ENCODE peak calls at places on chromosomes 12 and 14, in ten cellular contexts. X is PC-3; V is stomach; U is HCT116; Z is CD4-positive, CD25-positive, alpha-beta regulatory T cell; A is body of pancreas; Q is GM23248; R is IMR-90; W is A549; G is neural progenitor cell. I is an unnamed sample. For H3K9me3 and H3K4me1, the result is how much of the 10 kb centered on the place peaks cover.

GRCh38 chr14:74838141-74838540 is 37.8 kb downstream of the PROX2 start:
- DNase-seq in X (no peak), V (no peak), U (no peak), Z (peak), A (no peak), Q (no peak), R (peak), W (no peak), G (no peak), I (no peak)

GRCh38 chr14:35927727-35928126 is 101.6 kb downstream of the BRMS1L start:
- DNase-seq in X (peak), V (no peak), U (no peak), Z (no peak), A (no peak), Q (no peak), R (no peak), W (no peak), G (no peak), I (no peak)

GRCh38 chr14:65396082-65396910 is 16.2 kb upstream of the FUT8 start:
- DNase-seq in X (no peak), V (no peak), U (no peak), Z (no peak), A (no peak), Q (no peak), R (no peak), W (no peak), G (no peak), I (no peak)

GRCh38 chr12:111532741-111533140 is 66.4 kb downstream of the ATXN2 start:
- DNase-seq in X (no peak), V (no peak), U (no peak), Z (no peak), A (no peak), Q (no peak), R (no peak), W (no peak), G (peak), I (no peak)

GRCh38 chr12:5123921-5124320 is 80.2 kb downstream of the KCNA5 start:
- DNase-seq in X (no peak), V (no peak), U (no peak), Z (no peak), A (no peak), Q (peak), R (peak), W (no peak), G (no peak), I (no peak)

GRCh38 chr14:102293784-102294183 is 11.2 kb downstream of the MOK start:
- DNase-seq in X (peak), V (no peak), U (no peak), Z (no peak), A (no peak), Q (peak), R (peak), W (no peak), G (no peak), I (no peak)

GRCh38 chr14:100143934-100144333 is 15.5 kb downstream of the DEGS2 start:
- DNase-seq in X (no peak), V (no peak), U (no peak), Z (no peak), A (no peak), Q (no peak), R (no peak), W (no peak), G (no peak), I (no peak)

GRCh38 chr12:114425031-114425626 is 19.2 kb upstream of the TBX5 start:
- DNase-seq in X (no peak), V (no peak), U (no peak), Z (no peak), A (no peak), Q (peak), R (peak), W (no peak), G (no peak), I (no peak)

GRCh38 chr12:8032242-8033152 is at the start of gene FOXJ2:
- DNase-seq in X (peak), V (peak), U (no peak), Z (peak), A (peak), Q (peak), R (peak), W (peak), G (peak), I (peak)

GRCh38 chr12:39112064-39112463 is 206.7 kb upstream of the CPNE8 start:
- DNase-seq in X (no peak), V (no peak), U (no peak), Z (no peak), A (no peak), Q (no peak), R (no peak), W (no peak), G (no peak), I (no peak)

GRCh38 chr12:57810450-57810849 is 8.1 kb downstream of the AVIL start:
- DNase-seq in X (peak), V (no peak), U (peak), Z (no peak), A (no peak), Q (peak), R (peak), W (no peak), G (no peak), I (no peak)

GRCh38 chr12:45464699-45465098 is 248.8 kb downstream of the ANO6 start:
- DNase-seq in X (peak), V (no peak), U (peak), Z (no peak), A (no peak), Q (no peak), R (no peak), W (no peak), G (peak), I (peak)

GRCh38 chr12:76637807-76638206 is 78.2 kb upstream of the OSBPL8 start:
- DNase-seq in X (peak), V (no peak), U (no peak), Z (no peak), A (no peak), Q (peak), R (peak), W (no peak), G (no peak), I (no peak)

GRCh38 chr12:108747563-108747962 is 16.2 kb upstream of the CORO1C start:
- DNase-seq in X (no peak), V (no peak), U (no peak), Z (no peak), A (no peak), Q (no peak), R (no peak), W (no peak), G (no peak), I (no peak)

GRCh38 chr14:60632777-60633176 is 16.5 kb downstream of the SIX1 start:
- DNase-seq in X (peak), V (no peak), U (no peak), Z (no peak), A (no peak), Q (no peak), R (no peak), W (no peak), G (no peak), I (no peak)

GRCh38 chr12:2638273-2639019 is 156.3 kb upstream of the FKBP4 start:
- DNase-seq in X (no peak), V (no peak), U (no peak), Z (no peak), A (no peak), Q (no peak), R (no peak), W (no peak), G (no peak), I (no peak)

GRCh38 chr14:85934886-85935254 is 404.9 kb downstream of the FLRT2 start:
- DNase-seq in X (peak), V (no peak), U (no peak), Z (no peak), A (no peak), Q (no peak), R (no peak), W (no peak), G (no peak), I (no peak)

GRCh38 chr12:108551556-108551955 is 9.4 kb downstream of the SART3 start:
- DNase-seq in X (no peak), V (no peak), U (no peak), Z (no peak), A (no peak), Q (peak), R (peak), W (no peak), G (no peak), I (no peak)

GRCh38 chr12:110649341-110649847 is 35.5 kb downstream of the TCTN1 start:
- DNase-seq in X (no peak), V (no peak), U (no peak), Z (no peak), A (no peak), Q (no peak), R (no peak), W (no peak), G (peak), I (no peak)

GRCh38 chr14:77730976-77731497 is 23.1 kb downstream of the SLIRP start:
- DNase-seq in X (no peak), V (no peak), U (no peak), Z (no peak), A (no peak), Q (peak), R (peak), W (no peak), G (no peak), I (no peak)

GRCh38 chr12:4648499-4649357 is at the start of the genes AKAP3 and NDUFA9:
- DNase-seq in X (peak), V (peak), U (peak), Z (peak), A (peak), Q (peak), R (peak), W (peak), G (peak), I (peak)

GRCh38 chr12:100995201-100995600 is 200.6 kb downstream of the ANO4 start:
- DNase-seq in X (peak), V (no peak), U (no peak), Z (no peak), A (no peak), Q (peak), R (peak), W (no peak), G (peak), I (peak)

GRCh38 chr12:89411846-89412245 is 59.5 kb upstream of the DUSP6 start:
- DNase-seq in X (no peak), V (no peak), U (no peak), Z (no peak), A (no peak), Q (no peak), R (no peak), W (no peak), G (peak), I (no peak)

GRCh38 chr12:14950982-14951746 is 10.2 kb downstream of the ARHGDIB start:
- DNase-seq in X (peak), V (no peak), U (peak), Z (no peak), A (no peak), Q (no peak), R (no peak), W (no peak), G (peak), I (no peak)

GRCh38 chr12:65568517-65568916 is 255.8 kb upstream of the HMGA2 start:
- DNase-seq in X (peak), V (peak), U (no peak), Z (no peak), A (no peak), Q (no peak), R (peak), W (no peak), G (no peak), I (no peak)

GRCh38 chr14:105488781-105489606 is 2.1 kb upstream of the TEDC1 start:
- DNase-seq in X (no peak), V (no peak), U (no peak), Z (no peak), A (no peak), Q (no peak), R (no peak), W (no peak), G (peak), I (no peak)

GRCh38 chr12:57844725-57845477 is 1.6 kb downstream of the CTDSP2 start:
- DNase-seq in X (peak), V (peak), U (peak), Z (no peak), A (peak), Q (peak), R (peak), W (peak), G (peak), I (peak)

GRCh38 chr12:40921563-40922163 is 229.4 kb downstream of the CNTN1 start:
- DNase-seq in X (peak), V (no peak), U (peak), Z (no peak), A (no peak), Q (peak), R (peak), W (no peak), G (peak), I (no peak)

GRCh38 chr14:36365766-36366165 is 45.3 kb upstream of the MBIP start:
- DNase-seq in X (no peak), V (no peak), U (no peak), Z (no peak), A (no peak), Q (no peak), R (no peak), W (no peak), G (no peak), I (no peak)

GRCh38 chr12:65891987-65892481 is 67.8 kb downstream of the HMGA2 start:
- DNase-seq in X (peak), V (peak), U (peak), Z (no peak), A (peak), Q (peak), R (peak), W (peak), G (no peak), I (no peak)

GRCh38 chr12:57027011-57027804 is 10.9 kb upstream of the TAC3 start:
- DNase-seq in X (no peak), V (no peak), U (no peak), Z (no peak), A (no peak), Q (no peak), R (no peak), W (no peak), G (no peak), I (no peak)

GRCh38 chr12:131775904-131776889 is 52.0 kb upstream of the MMP17 start:
- DNase-seq in X (no peak), V (no peak), U (no peak), Z (no peak), A (no peak), Q (no peak), R (no peak), W (no peak), G (no peak), I (no peak)

GRCh38 chr12:52645982-52646381 is 6.0 kb downstream of the KRT2 start:
- DNase-seq in X (no peak), V (no peak), U (no peak), Z (no peak), A (no peak), Q (no peak), R (no peak), W (no peak), G (no peak), I (no peak)

GRCh38 chr14:95504135-95505029 is 12.1 kb downstream of the SYNE3 start:
- DNase-seq in X (no peak), V (no peak), U (no peak), Z (no peak), A (no peak), Q (peak), R (peak), W (no peak), G (no peak), I (no peak)

GRCh38 chr12:29320295-29321090 is 60.5 kb downstream of the ERGIC2 start:
- DNase-seq in X (peak), V (no peak), U (no peak), Z (no peak), A (no peak), Q (peak), R (peak), W (no peak), G (no peak), I (no peak)

GRCh38 chr12:47087088-47087688 is 7.4 kb upstream of the AMIGO2 start:
- DNase-seq in X (no peak), V (no peak), U (no peak), Z (no peak), A (no peak), Q (no peak), R (peak), W (no peak), G (no peak), I (no peak)

GRCh38 chr12:109735051-109735521 is 21.5 kb downstream of the FAM222A start:
- DNase-seq in X (no peak), V (peak), U (no peak), Z (no peak), A (peak), Q (no peak), R (no peak), W (no peak), G (no peak), I (no peak)

GRCh38 chr14:91089958-91090535 is 23.8 kb upstream of the DGLUCY start:
- DNase-seq in X (no peak), V (no peak), U (no peak), Z (no peak), A (no peak), Q (no peak), R (no peak), W (no peak), G (no peak), I (no peak)
- H3K9me3 ChIP-seq in X (under half), V (under half), U (under half), Z (under half), A (under half), Q (under half), R (under half), W (under half), G (under half), I (under half)

GRCh38 chr14:22489247-22489551 is 99.8 kb downstream of the DAD1 start:
- DNase-seq in X (no peak), V (no peak), U (no peak), Z (no peak), A (no peak), Q (no peak), R (no peak), W (no peak), G (peak), I (no peak)

GRCh38 chr14:22487941-22488340 is 101.1 kb downstream of the DAD1 start:
- DNase-seq in X (no peak), V (no peak), U (no peak), Z (no peak), A (no peak), Q (no peak), R (no peak), W (no peak), G (no peak), I (no peak)

GRCh38 chr14:22485178-22485577 is 103.8 kb downstream of the DAD1 start:
- DNase-seq in X (no peak), V (no peak), U (no peak), Z (no peak), A (no peak), Q (peak), R (no peak), W (no peak), G (no peak), I (no peak)

GRCh38 chr14:22488522-22489246 is 100.3 kb downstream of the DAD1 start:
- DNase-seq in X (no peak), V (no peak), U (no peak), Z (no peak), A (no peak), Q (no peak), R (no peak), W (no peak), G (no peak), I (no peak)

GRCh38 chr14:22487401-22487800 is 101.6 kb downstream of the DAD1 start:
- DNase-seq in X (no peak), V (no peak), U (no peak), Z (no peak), A (no peak), Q (peak), R (no peak), W (no peak), G (no peak), I (no peak)
- H3K4me1 ChIP-seq in X (under half), V (under half), U (under half), Z (under half), A (under half), Q (under half), R (under half), W (under half), G (under half), I (under half)

DNA sequence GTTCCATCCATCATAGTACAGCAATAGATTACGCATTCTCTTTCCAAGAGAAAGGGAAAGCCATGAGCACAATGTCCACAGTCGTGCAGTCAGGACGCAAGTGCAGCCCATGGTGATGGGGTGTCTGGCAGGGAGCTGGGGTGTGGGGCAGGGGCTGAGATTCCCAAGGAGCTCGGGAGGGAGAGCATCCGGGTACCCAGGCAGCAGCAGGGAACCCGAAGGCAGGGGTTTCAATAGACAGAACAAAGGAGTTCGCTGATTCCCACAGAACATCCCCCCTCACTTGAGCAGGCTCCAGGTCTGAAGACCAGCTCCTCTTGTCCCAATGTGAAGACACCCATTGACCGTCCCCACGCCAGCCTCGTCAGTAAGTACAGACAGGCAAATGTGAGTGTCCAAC is 13.5 kb downstream of the ANHX start:
- DNase-seq in X (no peak), V (no peak), U (no peak), Z (no peak), A (no peak), Q (no peak), R (no peak), W (no peak), G (no peak), I (no peak)
- H3K9me3 ChIP-seq in X (under half), V (under half), U (under half), Z (under half), A (under half), Q (under half), R (half or more), W (half or more), G (under half), I (under half)

GRCh38 chr12:116138781-116139180 is 138.7 kb downstream of the MED13L start:
- DNase-seq in X (no peak), V (no peak), U (no peak), Z (no peak), A (no peak), Q (peak), R (no peak), W (no peak), G (no peak), I (no peak)

GRCh38 chr12:116138380-116138779 is 139.1 kb downstream of the MED13L start:
- DNase-seq in X (no peak), V (no peak), U (no peak), Z (no peak), A (no peak), Q (peak), R (no peak), W (no peak), G (peak), I (no peak)

GRCh38 chr12:116136340-116136739 is 141.2 kb downstream of the MED13L start:
- DNase-seq in X (peak), V (no peak), U (no peak), Z (no peak), A (no peak), Q (peak), R (peak), W (no peak), G (no peak), I (no peak)

GRCh38 chr12:116135209-116135930 is 142.1 kb downstream of the MED13L start:
- DNase-seq in X (peak), V (no peak), U (peak), Z (no peak), A (no peak), Q (peak), R (peak), W (peak), G (no peak), I (no peak)

GRCh38 chr12:116137318-116137717 is 140.2 kb downstream of the MED13L start:
- DNase-seq in X (no peak), V (no peak), U (no peak), Z (no peak), A (no peak), Q (no peak), R (no peak), W (no peak), G (no peak), I (no peak)
- H3K4me1 ChIP-seq in X (under half), V (half or more), U (under half), Z (under half), A (under half), Q (half or more), R (under half), W (half or more), G (under half), I (under half)

DNA sequence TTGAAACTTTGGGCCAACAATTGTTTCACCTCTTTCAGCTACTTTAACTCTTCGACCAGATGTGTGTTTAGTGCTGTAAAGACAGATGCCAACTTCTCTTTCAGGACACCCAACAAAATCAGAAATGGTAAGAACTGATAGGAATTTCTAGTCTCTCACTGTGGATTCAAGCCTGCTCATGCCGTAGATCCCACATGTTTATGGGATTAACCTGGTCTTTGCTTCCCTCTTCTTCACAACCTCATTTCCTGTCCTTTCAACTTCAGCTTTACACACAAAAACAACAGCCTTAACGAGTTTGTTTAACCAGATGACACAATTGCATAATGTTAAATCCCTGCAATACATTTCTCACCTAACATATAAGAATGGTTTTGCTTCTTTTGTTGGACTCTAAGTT is 1031.9 kb upstream of the LRFN5 start:
- DNase-seq in X (no peak), V (no peak), U (no peak), Z (no peak), A (no peak), Q (no peak), R (no peak), W (no peak), G (no peak), I (no peak)
- H3K9me3 ChIP-seq in X (under half), V (under half), U (under half), Z (under half), A (under half), Q (under half), R (under half), W (under half), G (under half), I (under half)

DNA sequence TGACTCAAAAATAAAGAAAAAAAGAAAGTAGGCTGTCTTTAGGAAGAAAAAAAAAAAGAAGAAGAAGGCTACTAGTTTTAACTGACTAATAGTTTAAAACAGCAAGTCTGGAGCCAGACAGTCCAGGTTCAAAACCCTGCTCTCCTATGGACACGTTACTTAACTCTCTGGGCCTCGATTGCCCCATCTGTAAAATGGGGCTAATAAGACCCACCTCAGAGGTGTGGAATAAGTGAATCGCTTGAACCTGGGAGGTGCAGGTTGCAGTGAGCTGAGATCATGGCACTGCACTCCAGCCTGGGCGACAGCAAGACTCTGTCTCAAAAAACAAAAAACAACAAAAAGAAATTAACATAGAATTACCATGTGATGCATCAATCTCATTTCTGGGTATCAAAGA is 10.5 kb upstream of the SCARB1 start:
- DNase-seq in X (no peak), V (no peak), U (no peak), Z (no peak), A (no peak), Q (no peak), R (no peak), W (no peak), G (no peak), I (no peak)
- H3K4me1 ChIP-seq in X (under half), V (under half), U (under half), Z (under half), A (under half), Q (under half), R (under half), W (under half), G (under half), I (under half)

GRCh38 chr14:106872619-106873446 is 1346.5 kb downstream of the TMEM121 start:
- DNase-seq in X (peak), V (peak), U (no peak), Z (peak), A (peak), Q (peak), R (no peak), W (peak), G (no peak), I (peak)
- H3K9me3 ChIP-seq in X (under half), V (under half), U (under half), Z (under half), A (under half), Q (under half), R (under half), W (under half), G (under half), I (under half)

I was measured in HAP-1.